ENCODE peak calls at places on chromosome 14, in eight cellular contexts. One of them, this sample, is unnamed. For H3K4me1, the result is how much of the 10 kb centered on the place peaks cover.

GRCh38 chr14:77498120-77498979 is at the start of gene ISM2:
- DNase-seq in neural progenitor cell: peak
- DNase-seq in GM12878: no peak
- DNase-seq in cardiac muscle cell: peak
- DNase-seq in fibroblast of lung: peak
- DNase-seq in uterus: peak
- DNase-seq in stomach: peak
- DNase-seq in H9: peak
- DNase-seq in this sample: peak

GRCh38 chr14:37650356-37651037 is 55.1 kb downstream of the TTC6 start:
- DNase-seq in neural progenitor cell: peak
- DNase-seq in GM12878: no peak
- DNase-seq in cardiac muscle cell: no peak
- DNase-seq in fibroblast of lung: no peak
- DNase-seq in uterus: no peak
- DNase-seq in stomach: no peak
- DNase-seq in H9: no peak
- DNase-seq in this sample: no peak

GRCh38 chr14:23559010-23559920 is 3.2 kb downstream of the THTPA start:
- DNase-seq in neural progenitor cell: peak
- DNase-seq in GM12878: no peak
- DNase-seq in cardiac muscle cell: peak
- DNase-seq in fibroblast of lung: peak
- DNase-seq in uterus: no peak
- DNase-seq in stomach: peak
- DNase-seq in H9: peak
- DNase-seq in this sample: peak

GRCh38 chr14:95530461-95531170 is 4.2 kb upstream of the GLRX5 start:
- DNase-seq in neural progenitor cell: no peak
- DNase-seq in GM12878: no peak
- DNase-seq in cardiac muscle cell: no peak
- DNase-seq in fibroblast of lung: no peak
- DNase-seq in uterus: no peak
- DNase-seq in stomach: no peak
- DNase-seq in H9: no peak
- DNase-seq in this sample: no peak

GRCh38 chr14:53964249-53964648 is 7.6 kb upstream of the BMP4 start:
- DNase-seq in neural progenitor cell: no peak
- DNase-seq in GM12878: no peak
- DNase-seq in cardiac muscle cell: no peak
- DNase-seq in fibroblast of lung: peak
- DNase-seq in uterus: no peak
- DNase-seq in stomach: no peak
- DNase-seq in H9: no peak
- DNase-seq in this sample: no peak

GRCh38 chr14:93824518-93825234 is 36.4 kb upstream of the PRIMA1 start:
- DNase-seq in neural progenitor cell: no peak
- DNase-seq in GM12878: no peak
- DNase-seq in cardiac muscle cell: no peak
- DNase-seq in fibroblast of lung: no peak
- DNase-seq in uterus: no peak
- DNase-seq in stomach: no peak
- DNase-seq in H9: no peak
- DNase-seq in this sample: no peak

GRCh38 chr14:80638620-80639215 is 302.8 kb downstream of the CEP128 start:
- DNase-seq in neural progenitor cell: no peak
- DNase-seq in GM12878: no peak
- DNase-seq in cardiac muscle cell: peak
- DNase-seq in fibroblast of lung: peak
- DNase-seq in uterus: no peak
- DNase-seq in stomach: no peak
- DNase-seq in H9: no peak
- DNase-seq in this sample: no peak

GRCh38 chr14:99682809-99683618 is 1.1 kb upstream of the CYP46A1 start:
- DNase-seq in neural progenitor cell: peak
- DNase-seq in GM12878: no peak
- DNase-seq in cardiac muscle cell: peak
- DNase-seq in fibroblast of lung: peak
- DNase-seq in uterus: peak
- DNase-seq in stomach: peak
- DNase-seq in H9: peak
- DNase-seq in this sample: peak

GRCh38 chr14:73815849-73816816 is 35.5 kb upstream of the PTGR2 start:
- DNase-seq in neural progenitor cell: no peak
- DNase-seq in GM12878: no peak
- DNase-seq in cardiac muscle cell: no peak
- DNase-seq in fibroblast of lung: peak
- DNase-seq in uterus: no peak
- DNase-seq in stomach: peak
- DNase-seq in H9: no peak
- DNase-seq in this sample: no peak

GRCh38 chr14:74413622-74414021 is 12.4 kb downstream of the SYNDIG1L start:
- DNase-seq in neural progenitor cell: no peak
- DNase-seq in GM12878: no peak
- DNase-seq in cardiac muscle cell: no peak
- DNase-seq in fibroblast of lung: no peak
- DNase-seq in uterus: no peak
- DNase-seq in stomach: no peak
- DNase-seq in H9: no peak
- DNase-seq in this sample: no peak

GRCh38 chr14:21215130-21215878 is 53.9 kb downstream of the HNRNPC start:
- DNase-seq in neural progenitor cell: no peak
- DNase-seq in GM12878: no peak
- DNase-seq in cardiac muscle cell: no peak
- DNase-seq in fibroblast of lung: no peak
- DNase-seq in uterus: no peak
- DNase-seq in stomach: no peak
- DNase-seq in H9: no peak
- DNase-seq in this sample: no peak

GRCh38 chr14:74975059-74975810 is 19.8 kb upstream of the PGF start:
- DNase-seq in neural progenitor cell: no peak
- DNase-seq in GM12878: no peak
- DNase-seq in cardiac muscle cell: peak
- DNase-seq in fibroblast of lung: no peak
- DNase-seq in uterus: peak
- DNase-seq in stomach: no peak
- DNase-seq in H9: peak
- DNase-seq in this sample: peak

GRCh38 chr14:69464829-69465228 is 19.7 kb upstream of the PLEKHD1 start:
- DNase-seq in neural progenitor cell: no peak
- DNase-seq in GM12878: no peak
- DNase-seq in cardiac muscle cell: peak
- DNase-seq in fibroblast of lung: peak
- DNase-seq in uterus: no peak
- DNase-seq in stomach: no peak
- DNase-seq in H9: no peak
- DNase-seq in this sample: no peak

DNA sequence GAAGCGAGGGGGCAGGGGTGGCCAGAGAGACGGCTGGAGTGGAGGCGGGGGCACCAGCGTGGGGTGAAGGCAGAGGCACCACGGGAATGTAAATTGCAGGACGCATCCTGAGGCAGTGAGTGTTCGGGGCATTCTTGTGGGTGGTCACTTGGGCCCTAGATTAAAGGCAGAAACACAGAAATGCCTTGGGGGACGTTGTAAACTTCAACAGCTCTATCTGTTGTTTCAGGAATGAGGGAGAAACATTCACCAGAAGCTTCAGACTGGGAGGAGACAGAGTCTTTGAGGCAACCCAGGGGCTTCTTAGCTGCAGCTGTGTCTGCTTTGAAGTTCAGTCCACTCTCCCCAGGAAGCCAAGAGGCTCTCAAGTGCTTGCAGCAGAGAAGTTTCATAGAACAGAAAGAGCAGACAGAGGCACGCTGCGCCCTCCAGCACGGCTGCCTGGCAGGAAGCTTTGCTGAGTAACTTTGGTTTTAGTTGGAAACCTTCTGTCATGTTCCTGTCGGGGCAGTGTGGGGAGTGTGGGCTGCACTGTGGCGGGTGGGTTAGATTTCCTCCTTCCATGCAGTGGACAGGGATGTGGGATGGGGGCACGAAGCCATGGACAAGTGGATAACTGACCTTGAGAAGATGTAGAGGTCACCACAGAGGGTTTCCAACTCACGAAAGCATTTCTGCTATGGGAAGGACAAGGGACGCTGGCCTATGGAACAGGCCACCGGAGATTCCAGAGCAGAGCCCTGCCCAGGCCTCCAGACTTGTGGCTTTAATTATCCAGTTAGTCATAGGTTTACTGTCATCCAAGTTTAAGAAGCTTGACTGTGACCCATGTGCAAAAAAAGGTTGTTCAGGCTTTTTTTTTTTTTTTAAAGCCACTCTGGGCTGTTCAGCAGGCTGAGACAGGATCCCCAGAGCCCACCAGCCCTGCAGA is 107.6 kb downstream of the ARF6 start:
- DNase-seq in neural progenitor cell: peak
- DNase-seq in GM12878: no peak
- DNase-seq in cardiac muscle cell: peak
- DNase-seq in fibroblast of lung: peak
- DNase-seq in uterus: peak
- DNase-seq in stomach: peak
- DNase-seq in H9: peak
- DNase-seq in this sample: peak
- H3K4me1 ChIP-seq in neural progenitor cell: under half
- H3K4me1 ChIP-seq in GM12878: under half
- H3K4me1 ChIP-seq in cardiac muscle cell: under half
- H3K4me1 ChIP-seq in fibroblast of lung: under half
- H3K4me1 ChIP-seq in uterus: under half
- H3K4me1 ChIP-seq in stomach: half or more
- H3K4me1 ChIP-seq in H9: under half
- H3K4me1 ChIP-seq in this sample: half or more

GRCh38 chr14:101851183-101851582 is 89.7 kb downstream of the PPP2R5C start:
- DNase-seq in neural progenitor cell: no peak
- DNase-seq in GM12878: no peak
- DNase-seq in cardiac muscle cell: no peak
- DNase-seq in fibroblast of lung: no peak
- DNase-seq in uterus: no peak
- DNase-seq in stomach: no peak
- DNase-seq in H9: no peak
- DNase-seq in this sample: no peak
- H3K4me1 ChIP-seq in neural progenitor cell: under half
- H3K4me1 ChIP-seq in GM12878: under half
- H3K4me1 ChIP-seq in cardiac muscle cell: under half
- H3K4me1 ChIP-seq in fibroblast of lung: under half
- H3K4me1 ChIP-seq in uterus: under half
- H3K4me1 ChIP-seq in stomach: under half
- H3K4me1 ChIP-seq in H9: under half
- H3K4me1 ChIP-seq in this sample: under half

DNA sequence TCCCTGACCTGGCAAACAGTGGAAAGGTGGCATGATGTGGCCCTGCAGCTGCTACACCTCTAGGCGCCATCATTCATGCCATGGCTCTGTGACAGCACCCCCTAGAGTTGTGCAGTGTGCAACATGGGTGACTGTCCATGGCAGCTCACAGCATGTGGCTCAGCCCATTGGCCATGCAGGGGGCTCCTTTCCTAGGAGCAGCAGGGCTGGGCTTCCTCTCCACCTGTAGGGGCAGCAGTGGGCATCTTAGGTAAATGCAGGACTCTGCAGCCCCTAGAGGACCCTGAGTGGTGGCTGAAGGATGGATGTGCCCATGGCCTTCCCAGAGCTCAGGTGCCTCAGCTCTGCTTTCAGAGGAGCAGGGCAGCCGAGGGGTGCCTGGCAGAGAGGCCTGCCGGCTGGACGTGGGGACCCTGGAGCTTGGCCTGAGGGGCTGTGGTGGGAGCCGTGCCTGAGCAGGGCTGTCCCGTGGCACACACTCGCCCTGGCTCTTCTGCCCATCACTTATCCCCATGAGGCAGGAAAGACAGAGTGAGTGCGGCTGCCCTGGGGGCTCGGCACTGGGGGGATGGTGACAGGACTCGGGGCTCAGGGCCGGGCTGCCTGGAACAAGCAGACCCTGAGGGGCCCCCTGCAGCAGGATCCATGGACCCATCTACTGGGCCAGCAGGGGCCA is 7.4 kb downstream of the ADSS1 start:
- DNase-seq in neural progenitor cell: peak
- DNase-seq in GM12878: no peak
- DNase-seq in cardiac muscle cell: no peak
- DNase-seq in fibroblast of lung: no peak
- DNase-seq in uterus: no peak
- DNase-seq in stomach: no peak
- DNase-seq in H9: peak
- DNase-seq in this sample: no peak
- H3K4me1 ChIP-seq in neural progenitor cell: under half
- H3K4me1 ChIP-seq in GM12878: under half
- H3K4me1 ChIP-seq in cardiac muscle cell: under half
- H3K4me1 ChIP-seq in fibroblast of lung: under half
- H3K4me1 ChIP-seq in uterus: under half
- H3K4me1 ChIP-seq in stomach: under half
- H3K4me1 ChIP-seq in H9: under half
- H3K4me1 ChIP-seq in this sample: under half

DNA sequence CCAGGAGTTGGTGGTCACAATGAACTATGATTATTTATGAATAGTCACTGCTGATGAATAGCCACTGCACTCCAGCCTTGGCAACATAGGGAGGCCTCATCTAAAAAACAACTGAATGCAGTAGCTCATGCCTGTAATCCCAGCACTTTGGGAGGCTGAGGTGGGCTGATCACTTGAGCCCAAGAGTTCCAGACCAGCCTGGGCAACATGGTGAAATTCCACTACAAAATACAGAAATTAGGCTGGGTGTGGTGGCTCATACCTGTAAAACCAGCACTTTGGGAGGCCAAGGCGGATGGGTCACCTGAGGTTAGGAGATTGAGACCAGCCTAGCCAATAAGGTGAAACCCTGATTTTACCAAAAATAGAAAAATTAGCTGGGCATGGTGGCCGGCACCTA is 13.5 kb upstream of the FAM177A1 start:
- DNase-seq in neural progenitor cell: no peak
- DNase-seq in GM12878: no peak
- DNase-seq in cardiac muscle cell: no peak
- DNase-seq in fibroblast of lung: no peak
- DNase-seq in uterus: no peak
- DNase-seq in stomach: no peak
- DNase-seq in H9: no peak
- DNase-seq in this sample: no peak
- H3K4me1 ChIP-seq in neural progenitor cell: under half
- H3K4me1 ChIP-seq in GM12878: under half
- H3K4me1 ChIP-seq in cardiac muscle cell: under half
- H3K4me1 ChIP-seq in fibroblast of lung: under half
- H3K4me1 ChIP-seq in uterus: under half
- H3K4me1 ChIP-seq in stomach: under half
- H3K4me1 ChIP-seq in H9: under half
- H3K4me1 ChIP-seq in this sample: under half